ENCODE peak calls at places on chromosomes 16 and 17, in eight cellular contexts. V is neural crest cell; U is stimulated activated CD4-positive, alpha-beta T cell treated with anti-CD3 and anti-CD28 coated beads, Interleukin-4, amount 100 ng/mL, for 1 hour; H is fibroblast of pulmonary artery; B is amniotic epithelial cell; D is cardiac fibroblast; P is occipital lobe; E is pulmonary artery endothelial cell. R is an unnamed sample.

GRCh38 chr17:17401271-17401781 is 75.5 kb upstream of the MED9 start:
- DNase-seq in V (no peak), U (no peak), H (no peak), B (peak), D (peak), P (no peak), E (no peak), R (no peak)

GRCh38 chr17:40363480-40363838 is 1.1 kb downstream of the GJD3 start:
- DNase-seq in V (no peak), U (peak), H (no peak), B (peak), D (no peak), P (no peak), E (no peak), R (no peak)

GRCh38 chr16:88346680-88347505 is 35.9 kb upstream of the ZNF469 start:
- DNase-seq in V (no peak), U (no peak), H (no peak), B (no peak), D (no peak), P (no peak), E (no peak), R (no peak)

GRCh38 chr16:30677931-30678585 is 19.8 kb downstream of the FBRS start:
- DNase-seq in V (no peak), U (no peak), H (no peak), B (no peak), D (no peak), P (no peak), E (no peak), R (no peak)

GRCh38 chr16:7849891-7850290 is 517.2 kb downstream of the RBFOX1 start:
- DNase-seq in V (no peak), U (no peak), H (no peak), B (no peak), D (no peak), P (no peak), E (no peak), R (no peak)

GRCh38 chr17:43584666-43585102 is 38.5 kb upstream of the ETV4 start:
- DNase-seq in V (no peak), U (no peak), H (peak), B (peak), D (peak), P (no peak), E (no peak), R (no peak)

GRCh38 chr17:1629647-1630310 is 1.1 kb upstream of the SLC43A2 start:
- DNase-seq in V (no peak), U (peak), H (peak), B (no peak), D (peak), P (no peak), E (no peak), R (no peak)

GRCh38 chr16:78684040-78684611 is 584.7 kb downstream of the WWOX start:
- DNase-seq in V (no peak), U (no peak), H (peak), B (peak), D (peak), P (no peak), E (no peak), R (peak)

GRCh38 chr17:39739020-39739884 is 1.5 kb downstream of the GRB7 start:
- DNase-seq in V (no peak), U (no peak), H (no peak), B (no peak), D (peak), P (no peak), E (no peak), R (no peak)

GRCh38 chr17:76447931-76448652 is 4.9 kb downstream of the UBE2O start:
- DNase-seq in V (no peak), U (no peak), H (no peak), B (no peak), D (no peak), P (no peak), E (no peak), R (no peak)

GRCh38 chr17:50144845-50145531 is 5.5 kb downstream of the PPP1R9B start:
- DNase-seq in V (no peak), U (no peak), H (no peak), B (no peak), D (no peak), P (no peak), E (no peak), R (no peak)

GRCh38 chr17:8223356-8224063 is 13.1 kb upstream of the AURKB start:
- DNase-seq in V (peak), U (peak), H (peak), B (peak), D (peak), P (no peak), E (no peak), R (no peak)

GRCh38 chr16:67504190-67505021 is 21.1 kb upstream of the AGRP start:
- DNase-seq in V (no peak), U (peak), H (no peak), B (no peak), D (no peak), P (no peak), E (no peak), R (peak)

GRCh38 chr17:77901476-77901875 is 57.0 kb upstream of the TNRC6C start:
- DNase-seq in V (no peak), U (no peak), H (no peak), B (no peak), D (no peak), P (no peak), E (no peak), R (no peak)

GRCh38 chr16:17076121-17076757 is 394.5 kb downstream of the XYLT1 start:
- DNase-seq in V (no peak), U (no peak), H (no peak), B (no peak), D (no peak), P (no peak), E (no peak), R (no peak)

GRCh38 chr17:561118-561517 is 153.5 kb downstream of the VPS53 start:
- DNase-seq in V (no peak), U (no peak), H (peak), B (peak), D (peak), P (peak), E (no peak), R (no peak)

GRCh38 chr16:49701867-49702494 is 153.9 kb downstream of the ZNF423 start:
- DNase-seq in V (peak), U (no peak), H (peak), B (no peak), D (peak), P (peak), E (no peak), R (peak)

GRCh38 chr16:50478021-50478772 is 70.0 kb upstream of the NKD1 start:
- DNase-seq in V (no peak), U (no peak), H (no peak), B (no peak), D (no peak), P (no peak), E (no peak), R (no peak)

GRCh38 chr17:30969989-30970680 is 704 bp upstream of the RNF135 start:
- DNase-seq in V (no peak), U (no peak), H (peak), B (peak), D (peak), P (no peak), E (no peak), R (no peak)